ENCODE peak calls at places on chromosomes 4 and X, in ten cellular contexts. I is progenitor cell of endocrine pancreas; K is neuronal stem cell; T is stimulated activated CD8-positive, alpha-beta memory T cell treated with anti-CD3 and anti-CD28 coated beads, Interleukin-4, amount 100 ng/mL, for 24 hours; S is stimulated activated CD4-positive, alpha-beta T cell treated with anti-CD3 and anti-CD28 coated beads, Interleukin-4, amount 100 ng/mL, for 48 hours; Z is astrocyte; M is brain microvascular endothelial cell; A is T-cell; Q is amniotic stem cell; N is AG09309. Y is an unnamed sample.

GRCh38 chr4:6193399-6193798 is 7.0 kb downstream of the JAKMIP1 start:
- DNase-seq in I (no peak), K (no peak), T (no peak), S (no peak), Z (no peak), M (no peak), A (no peak), Q (no peak), N (no peak), Y (no peak)

GRCh38 chr4:3364199-3364598 is 71.4 kb downstream of the RGS12 start:
- DNase-seq in I (no peak), K (no peak), T (no peak), S (no peak), Z (no peak), M (no peak), A (no peak), Q (no peak), N (no peak), Y (no peak)

GRCh38 chr4:121252224-121252806 is 88.2 kb upstream of the TNIP3 start:
- DNase-seq in I (peak), K (peak), T (peak), S (peak), Z (peak), M (peak), A (peak), Q (peak), N (peak), Y (peak)

GRCh38 chrX:130419263-130419662 is 17.5 kb downstream of the RBMX2 start:
- DNase-seq in I (no peak), K (no peak), T (no peak), S (no peak), Z (no peak), M (no peak), A (no peak), Q (no peak), N (no peak), Y (no peak)

GRCh38 chr4:110119880-110120279 is 78.5 kb downstream of the ELOVL6 start:
- DNase-seq in I (no peak), K (peak), T (no peak), S (no peak), Z (peak), M (no peak), A (no peak), Q (no peak), N (peak), Y (peak)

GRCh38 chr4:168618577-168619265 is 121.9 kb downstream of the PALLD start:
- DNase-seq in I (no peak), K (no peak), T (no peak), S (no peak), Z (peak), M (peak), A (no peak), Q (no peak), N (no peak), Y (no peak)

GRCh38 chr4:151420408-151420807 is 11.4 kb downstream of the FHIP1A start:
- DNase-seq in I (no peak), K (no peak), T (no peak), S (no peak), Z (no peak), M (no peak), A (no peak), Q (no peak), N (no peak), Y (peak)

GRCh38 chr4:86816463-86817107 is 32.6 kb downstream of the SLC10A6 start:
- DNase-seq in I (no peak), K (no peak), T (no peak), S (no peak), Z (no peak), M (no peak), A (no peak), Q (no peak), N (peak), Y (no peak)

GRCh38 chr4:70945452-70946055 is 43.4 kb downstream of the MOB1B start:
- DNase-seq in I (no peak), K (no peak), T (no peak), S (no peak), Z (peak), M (peak), A (no peak), Q (no peak), N (no peak), Y (no peak)

GRCh38 chr4:115154826-115155225 is 41.4 kb upstream of the NDST4 start:
- DNase-seq in I (no peak), K (peak), T (no peak), S (no peak), Z (no peak), M (no peak), A (no peak), Q (no peak), N (peak), Y (no peak)

GRCh38 chrX:44876076-44876475 is 3.1 kb downstream of the KDM6A start:
- DNase-seq in I (no peak), K (no peak), T (no peak), S (no peak), Z (peak), M (no peak), A (no peak), Q (no peak), N (no peak), Y (peak)

GRCh38 chrX:48683411-48683982 is at the start of gene WAS:
- DNase-seq in I (no peak), K (no peak), T (no peak), S (no peak), Z (no peak), M (no peak), A (peak), Q (no peak), N (no peak), Y (no peak)

GRCh38 chr4:67035501-67035900 is 509.8 kb downstream of the CENPC start:
- DNase-seq in I (no peak), K (no peak), T (no peak), S (no peak), Z (peak), M (peak), A (no peak), Q (peak), N (no peak), Y (no peak)

GRCh38 chr4:4446434-4446833 is 59.5 kb downstream of the NSG1 start:
- DNase-seq in I (no peak), K (no peak), T (no peak), S (no peak), Z (peak), M (peak), A (no peak), Q (no peak), N (no peak), Y (no peak)

GRCh38 chr4:48543796-48544195 is 53.7 kb downstream of the ZAR1 start:
- DNase-seq in I (no peak), K (no peak), T (no peak), S (no peak), Z (peak), M (no peak), A (no peak), Q (no peak), N (no peak), Y (peak)

GRCh38 chrX:14027511-14028019 is 2.1 kb downstream of the GEMIN8 start:
- DNase-seq in I (no peak), K (no peak), T (no peak), S (no peak), Z (peak), M (peak), A (no peak), Q (no peak), N (no peak), Y (peak)

GRCh38 chr4:83261307-83261706 is 23.3 kb downstream of the COQ2 start:
- DNase-seq in I (no peak), K (no peak), T (no peak), S (no peak), Z (no peak), M (no peak), A (no peak), Q (no peak), N (no peak), Y (no peak)

GRCh38 chrX:40099046-40099968 is 1.5 kb upstream of the BCOR start:
- DNase-seq in I (no peak), K (no peak), T (no peak), S (no peak), Z (no peak), M (no peak), A (peak), Q (no peak), N (no peak), Y (no peak)

GRCh38 chr4:141153751-141154510 is 20.7 kb upstream of the RNF150 start:
- DNase-seq in I (no peak), K (no peak), T (no peak), S (no peak), Z (peak), M (no peak), A (no peak), Q (no peak), N (no peak), Y (no peak)

GRCh38 chrX:109472939-109473713 is 8.8 kb downstream of the GUCY2F start:
- DNase-seq in I (peak), K (no peak), T (peak), S (peak), Z (peak), M (peak), A (no peak), Q (peak), N (no peak), Y (peak)

GRCh38 chr4:137421796-137422195 is 110.5 kb downstream of the PCDH18 start:
- DNase-seq in I (no peak), K (no peak), T (no peak), S (no peak), Z (peak), M (peak), A (no peak), Q (no peak), N (peak), Y (no peak)

GRCh38 chr4:165583341-165583740 is 204.5 kb downstream of the CPE start:
- DNase-seq in I (no peak), K (no peak), T (no peak), S (no peak), Z (no peak), M (no peak), A (no peak), Q (no peak), N (no peak), Y (peak)

GRCh38 chr4:2598661-2599654 is 62.5 kb downstream of the FAM193A start:
- DNase-seq in I (no peak), K (no peak), T (no peak), S (no peak), Z (no peak), M (no peak), A (peak), Q (no peak), N (no peak), Y (peak)

GRCh38 chrX:40176979-40177430 is 79.2 kb upstream of the BCOR start:
- DNase-seq in I (no peak), K (no peak), T (no peak), S (no peak), Z (no peak), M (no peak), A (no peak), Q (no peak), N (no peak), Y (peak)

GRCh38 chr4:42816189-42816588 is 76.3 kb upstream of the GRXCR1 start:
- DNase-seq in I (no peak), K (no peak), T (no peak), S (no peak), Z (no peak), M (no peak), A (no peak), Q (no peak), N (no peak), Y (no peak)

GRCh38 chrX:82058728-82059127 is 856.8 kb downstream of the SH3BGRL start:
- DNase-seq in I (no peak), K (no peak), T (no peak), S (no peak), Z (no peak), M (no peak), A (no peak), Q (no peak), N (no peak), Y (no peak)